ENCODE peak calls at places on chromosomes 7 and 10, in five cellular contexts. K, S, U, T and X are unnamed samples.

GRCh38 chr7:94129443-94130140 is 125.4 kb upstream of the BET1 start:
- DNase-seq in K (no peak), S (peak), U (no peak), T (no peak), X (no peak)

GRCh38 chr7:13099197-13099795 is 411.9 kb downstream of the ARL4A start:
- DNase-seq in K (no peak), S (peak), U (no peak), T (no peak), X (no peak)

GRCh38 chr7:151126500-151127137 is 40.3 kb downstream of the AGAP3 start:
- DNase-seq in K (no peak), S (no peak), U (no peak), T (no peak), X (no peak)

GRCh38 chr10:79434223-79434687 is 11.2 kb downstream of the ZCCHC24 start:
- DNase-seq in K (no peak), S (peak), U (no peak), T (no peak), X (no peak)

GRCh38 chr7:75984130-75985008 is 10.0 kb downstream of the TMEM120A start:
- DNase-seq in K (no peak), S (no peak), U (no peak), T (no peak), X (no peak)

GRCh38 chr7:94059747-94060146 is 55.6 kb upstream of the BET1 start:
- DNase-seq in K (no peak), S (peak), U (no peak), T (no peak), X (no peak)

GRCh38 chr7:100949931-100950443 is 653 bp downstream of the MUC3A start:
- DNase-seq in K (no peak), S (no peak), U (no peak), T (no peak), X (no peak)

GRCh38 chr10:11625019-11625735 is 13.7 kb upstream of the USP6NL start:
- DNase-seq in K (no peak), S (no peak), U (no peak), T (no peak), X (no peak)

GRCh38 chr10:11242443-11243386 is 225.0 kb downstream of the CELF2 start:
- DNase-seq in K (peak), S (no peak), U (no peak), T (no peak), X (no peak)

GRCh38 chr7:155094636-155095035 is 24.5 kb downstream of the HTR5A start:
- DNase-seq in K (no peak), S (no peak), U (no peak), T (no peak), X (no peak)

GRCh38 chr7:12649348-12649747 is 38.1 kb upstream of the ARL4A start:
- DNase-seq in K (no peak), S (no peak), U (no peak), T (no peak), X (no peak)

GRCh38 chr7:116979430-116979829 is 26.1 kb downstream of the ST7 start:
- DNase-seq in K (no peak), S (no peak), U (no peak), T (no peak), X (no peak)

GRCh38 chr7:30180718-30181117 is 45.9 kb downstream of the MTURN start:
- DNase-seq in K (no peak), S (no peak), U (no peak), T (no peak), X (no peak)

GRCh38 chr10:46028584-46029570 is 1.5 kb downstream of the NCOA4 start:
- DNase-seq in K (no peak), S (peak), U (peak), T (no peak), X (no peak)

GRCh38 chr10:30121401-30121800 is 62.0 kb upstream of the JCAD start:
- DNase-seq in K (no peak), S (no peak), U (no peak), T (no peak), X (no peak)

GRCh38 chr10:16602104-16602735 is 80.5 kb upstream of the C1QL3 start:
- DNase-seq in K (no peak), S (peak), U (no peak), T (no peak), X (no peak)

GRCh38 chr10:130487562-130487961 is 351.4 kb downstream of the GLRX3 start:
- DNase-seq in K (no peak), S (no peak), U (no peak), T (peak), X (peak)

GRCh38 chr10:14608381-14609001 is 166.2 kb downstream of the FAM107B start:
- DNase-seq in K (no peak), S (no peak), U (no peak), T (no peak), X (no peak)

GRCh38 chr10:32893431-32893830 is 64.6 kb downstream of the ITGB1 start:
- DNase-seq in K (no peak), S (no peak), U (no peak), T (peak), X (no peak)

GRCh38 chr10:98013776-98014175 is 16.6 kb downstream of the CRTAC1 start:
- DNase-seq in K (no peak), S (no peak), U (no peak), T (no peak), X (no peak)

GRCh38 chr7:32518534-32519140 is 23.3 kb downstream of the AVL9 start:
- DNase-seq in K (no peak), S (no peak), U (no peak), T (no peak), X (no peak)

GRCh38 chr7:106896268-106896667 is 31.2 kb downstream of the PIK3CG start:
- DNase-seq in K (no peak), S (no peak), U (no peak), T (no peak), X (no peak)

GRCh38 chr10:110762109-110762848 is 109.4 kb upstream of the PDCD4 start:
- DNase-seq in K (no peak), S (no peak), U (no peak), T (no peak), X (no peak)

GRCh38 chr7:85997515-85997914 is 646.2 kb upstream of the GRM3 start:
- DNase-seq in K (no peak), S (no peak), U (no peak), T (no peak), X (no peak)

GRCh38 chr10:131387018-131387529 is 75.6 kb upstream of the TCERG1L start:
- DNase-seq in K (no peak), S (no peak), U (no peak), T (peak), X (no peak)

GRCh38 chr7:138935438-138936079 is 45.6 kb downstream of the KIAA1549 start:
- DNase-seq in K (no peak), S (peak), U (peak), T (no peak), X (peak)

GRCh38 chr7:139088268-139088667 is 21.3 kb downstream of the ZC3HAV1 start:
- DNase-seq in K (no peak), S (no peak), U (no peak), T (no peak), X (no peak)

GRCh38 chr10:23556727-23557440 is 118.0 kb downstream of the OTUD1 start:
- DNase-seq in K (no peak), S (peak), U (no peak), T (no peak), X (no peak)

GRCh38 chr10:88833722-88834121 is 17.9 kb downstream of the ANKRD22 start:
- DNase-seq in K (no peak), S (no peak), U (no peak), T (no peak), X (no peak)

GRCh38 chr7:37960483-37960882 is 40.0 kb downstream of the EPDR1 start:
- DNase-seq in K (no peak), S (no peak), U (no peak), T (no peak), X (no peak)

GRCh38 chr10:37784678-37785077 is 72.7 kb downstream of the ZNF248 start:
- DNase-seq in K (no peak), S (no peak), U (no peak), T (no peak), X (no peak)

GRCh38 chr10:61882621-61883375 is 18.7 kb upstream of the ARID5B start:
- DNase-seq in K (no peak), S (peak), U (no peak), T (no peak), X (no peak)

GRCh38 chr10:1412531-1413189 is 324.7 kb downstream of the ADARB2 start:
- DNase-seq in K (no peak), S (no peak), U (no peak), T (no peak), X (no peak)

GRCh38 chr7:33185786-33186185 is 56.4 kb downstream of the BBS9 start:
- DNase-seq in K (no peak), S (peak), U (no peak), T (no peak), X (no peak)

GRCh38 chr10:114605155-114605797 is 52.8 kb downstream of the ABLIM1 start:
- DNase-seq in K (no peak), S (no peak), U (no peak), T (no peak), X (no peak)

GRCh38 chr7:67653856-67654442 is 657.3 kb downstream of the TYW1 start:
- DNase-seq in K (no peak), S (no peak), U (no peak), T (no peak), X (no peak)

GRCh38 chr7:100539436-100540006 is 518 bp downstream of the AGFG2 start:
- DNase-seq in K (no peak), S (no peak), U (peak), T (no peak), X (no peak)

GRCh38 chr10:129955591-129956284 is 8.3 kb downstream of the EBF3 start:
- DNase-seq in K (no peak), S (no peak), U (no peak), T (no peak), X (no peak)

GRCh38 chr7:114652041-114652440 is 237.4 kb downstream of the FOXP2 start:
- DNase-seq in K (no peak), S (no peak), U (no peak), T (no peak), X (no peak)

GRCh38 chr7:19747740-19748339 is 25.6 kb downstream of the TMEM196 start:
- DNase-seq in K (no peak), S (peak), U (no peak), T (no peak), X (no peak)

GRCh38 chr7:87144173-87144657 is 8.0 kb upstream of the DMTF1 start:
- DNase-seq in K (no peak), S (no peak), U (no peak), T (no peak), X (no peak)
- H3K27ac ChIP-seq in K (no peak), S (no peak), U (no peak), T (no peak), X (no peak)

DNA sequence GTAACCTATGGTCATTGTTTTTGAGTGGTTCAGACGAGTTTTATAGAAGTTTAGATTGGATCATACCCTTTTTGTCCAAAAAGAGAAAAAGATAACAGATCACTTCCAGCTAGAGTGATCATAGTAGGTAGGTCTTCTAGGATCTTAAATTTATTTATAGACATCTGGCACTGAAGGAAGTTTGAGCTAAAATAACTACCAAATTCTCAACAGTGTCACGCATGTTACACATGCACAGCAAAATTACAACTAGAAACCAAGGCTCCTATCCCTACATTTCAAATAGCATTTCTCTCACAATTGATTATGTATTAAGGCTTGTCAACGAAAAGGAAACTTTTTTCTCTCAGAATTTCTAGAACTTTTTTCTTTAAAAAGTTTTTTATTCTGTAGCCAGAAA is 2.3 kb downstream of the CALU start:
- DNase-seq in K (no peak), S (no peak), U (no peak), T (no peak), X (no peak)
- H3K4me3 ChIP-seq in K (peak), S (peak), U (no peak), T (no peak), X (peak)

GRCh38 chr7:140640727-140641531 is at the start of gene DENND2A:
- DNase-seq in K (peak), S (no peak), U (peak), T (peak), X (no peak)

GRCh38 chr7:140646931-140647647 is 6.5 kb upstream of the DENND2A start:
- DNase-seq in K (peak), S (no peak), U (peak), T (peak), X (no peak)

GRCh38 chr7:140641532-140642191 is 1.0 kb upstream of the DENND2A start:
- DNase-seq in K (no peak), S (no peak), U (peak), T (peak), X (no peak)

GRCh38 chr7:140643416-140643815 is 2.8 kb upstream of the DENND2A start:
- DNase-seq in K (no peak), S (no peak), U (no peak), T (peak), X (no peak)

DNA sequence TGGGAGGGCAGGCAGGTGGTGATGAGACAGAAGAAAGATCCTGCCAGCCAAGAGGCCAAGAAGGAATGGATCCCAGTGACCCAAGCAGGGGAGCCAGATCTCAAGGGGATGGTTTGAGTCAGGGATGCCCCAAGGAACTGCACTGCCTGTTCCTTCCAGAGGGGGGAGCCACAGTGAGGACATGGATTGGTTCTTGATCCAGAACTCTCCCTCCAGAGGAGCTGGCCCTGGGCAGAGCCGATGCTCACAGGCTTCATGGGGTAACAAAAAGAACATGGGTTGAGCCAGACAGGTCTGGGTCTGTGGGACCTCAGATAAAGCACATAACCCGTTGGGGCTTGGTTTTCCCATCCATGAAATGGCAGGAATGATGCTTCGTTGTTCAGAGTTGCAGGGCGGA is 4.6 kb upstream of the DENND2A start:
- DNase-seq in K (no peak), S (no peak), U (peak), T (peak), X (no peak)
- TF ChIP-seq CTCF in K (peak), S (peak), U (peak), T (no peak), X (no peak)

GRCh38 chr7:43757073-43757720 is 1.3 kb upstream of the BLVRA start:
- DNase-seq in K (no peak), S (no peak), U (no peak), T (no peak), X (no peak)

GRCh38 chr7:43756368-43757072 is 2.0 kb upstream of the BLVRA start:
- DNase-seq in K (no peak), S (peak), U (no peak), T (no peak), X (no peak)

GRCh38 chr7:43758861-43759683 is 592 bp downstream of the BLVRA start:
- DNase-seq in K (peak), S (peak), U (peak), T (no peak), X (no peak)

GRCh38 chr7:43761382-43761781 is 2.9 kb downstream of the BLVRA start:
- DNase-seq in K (no peak), S (no peak), U (no peak), T (no peak), X (no peak)

GRCh38 chr7:43758029-43758860 is at the start of gene BLVRA:
- DNase-seq in K (peak), S (no peak), U (peak), T (peak), X (peak)
- H3K27ac ChIP-seq in K (peak), S (peak), U (peak), T (peak), X (peak)

DNA sequence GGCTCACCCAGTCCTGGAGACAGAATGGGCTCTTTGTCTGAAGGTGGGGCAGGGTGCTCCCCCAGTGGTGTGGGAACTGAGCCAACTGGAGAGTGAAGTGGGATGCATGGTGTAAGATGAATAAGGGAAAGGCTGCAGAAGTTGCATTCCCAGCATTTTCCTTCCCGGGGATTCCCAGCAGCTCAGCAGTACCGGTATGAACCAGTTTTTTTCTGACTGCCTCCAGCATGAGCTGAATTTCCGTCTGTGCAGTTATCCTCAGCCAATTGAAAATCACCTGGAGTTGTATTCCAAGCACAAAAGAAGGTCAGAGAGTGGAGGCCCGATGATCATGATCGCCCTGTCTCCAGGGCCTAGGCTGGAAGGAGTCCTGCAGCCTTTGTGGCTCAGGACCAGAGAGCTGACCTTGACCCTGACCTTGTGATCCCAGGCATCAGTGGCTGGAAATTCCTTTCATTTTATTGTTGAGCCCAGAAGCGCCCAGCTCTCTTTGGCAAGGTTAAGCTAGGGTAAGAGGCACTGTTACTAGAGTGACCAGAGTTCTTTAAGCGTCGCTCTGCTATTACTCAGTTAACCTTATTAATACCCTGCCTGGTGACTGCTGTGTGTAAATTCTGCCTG is 33.4 kb downstream of the OGDH start:
- DNase-seq in K (no peak), S (peak), U (peak), T (no peak), X (peak)
- H3K4me3 ChIP-seq in K (no peak), S (no peak), U (no peak), T (no peak), X (peak)

DNA sequence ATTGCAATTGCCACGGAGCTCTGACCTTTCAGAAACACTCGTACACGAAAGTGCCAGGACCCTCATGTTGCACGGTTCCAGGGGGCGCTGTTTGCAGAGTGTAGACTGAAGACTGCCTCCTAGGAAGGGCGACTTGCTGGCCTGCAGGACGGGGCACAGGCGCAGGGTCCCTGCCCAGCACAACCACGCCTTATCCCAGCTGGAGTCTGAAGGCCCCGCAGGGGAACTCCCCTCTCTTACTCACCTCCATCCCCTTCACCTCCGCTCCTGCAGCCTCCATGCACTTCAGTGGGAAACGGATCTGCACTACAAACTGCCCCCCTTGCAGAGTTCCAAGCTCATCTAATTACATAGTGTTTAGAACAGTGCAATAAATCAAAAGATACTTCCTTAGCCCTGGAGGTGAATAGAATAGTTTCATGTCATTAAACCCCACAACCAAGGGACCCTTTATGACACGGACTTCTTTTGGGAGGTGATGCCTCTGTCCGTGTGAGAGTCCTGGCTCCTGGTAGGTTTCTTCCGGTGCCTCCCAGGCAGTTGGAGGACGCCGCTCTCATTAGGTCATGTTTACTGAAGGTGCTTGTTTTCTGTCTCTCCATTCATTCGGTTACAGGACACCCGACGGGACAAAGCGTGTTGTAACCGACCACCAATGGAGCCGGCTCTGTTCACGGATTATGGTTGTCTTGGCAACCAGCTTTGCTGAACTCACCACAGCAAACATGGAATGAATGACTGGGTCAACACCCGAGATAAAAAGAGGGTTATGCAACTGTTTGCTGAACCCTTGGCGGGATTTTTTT is 262.2 kb downstream of the BAMBI start:
- DNase-seq in K (peak), S (peak), U (peak), T (peak), X (peak)
- TF ChIP-seq CTCF in K (no peak), S (peak), U (peak), T (no peak), X (no peak)

GRCh38 chr10:3418041-3418760 is 245.6 kb upstream of the PITRM1 start:
- DNase-seq in K (no peak), S (no peak), U (no peak), T (no peak), X (no peak)
- H3K27ac ChIP-seq in K (no peak), S (no peak), U (no peak), T (no peak), X (peak)